ENCODE peak calls at places on chromosome 17, in four cellular contexts. C is adrenal gland; Q is CD8-positive, alpha-beta T cell; P is GM23248. G is an unnamed sample. For H3K27me3, the result is how much of the 10 kb centered on the place peaks cover.

GRCh38 chr17:6420173-6420641 is 14.7 kb downstream of the AIPL1 start:
- DNase-seq in Q (no peak), C (no peak), P (peak), G (no peak)

GRCh38 chr17:31392856-31393748 is 1.6 kb downstream of the RAB11FIP4 start:
- DNase-seq in P (no peak), Q (no peak), C (no peak), G (no peak)

GRCh38 chr17:34713687-34714086 is 134.3 kb downstream of the TMEM132E start:
- DNase-seq in C (no peak), P (no peak), Q (no peak), G (no peak)

GRCh38 chr17:50152736-50153135 is 2.3 kb upstream of the PPP1R9B start:
- DNase-seq in C (no peak), P (no peak), Q (no peak), G (no peak)

GRCh38 chr17:4487820-4488716 is 10.6 kb upstream of the SPNS2 start:
- DNase-seq in P (no peak), Q (no peak), C (no peak), G (no peak)

GRCh38 chr17:31787857-31788570 is 71.0 kb downstream of the COPRS start:
- DNase-seq in C (peak), Q (no peak), P (peak), G (peak)

GRCh38 chr17:6574689-6575595 is 18.6 kb upstream of the PITPNM3 start:
- DNase-seq in C (peak), P (peak), Q (no peak), G (peak)

GRCh38 chr17:57889892-57890856 is 40.3 kb upstream of the MRPS23 start:
- DNase-seq in C (peak), Q (no peak), P (peak), G (peak)

GRCh38 chr17:55175788-55176425 is 88.9 kb upstream of the HLF start:
- DNase-seq in Q (no peak), C (no peak), P (no peak), G (no peak)

GRCh38 chr17:17523001-17523713 is 27.0 kb upstream of the RASD1 start:
- DNase-seq in Q (no peak), P (no peak), C (no peak), G (no peak)

GRCh38 chr17:29125651-29126050 is 54.5 kb downstream of the MYO18A start:
- DNase-seq in P (no peak), C (no peak), Q (no peak), G (no peak)

GRCh38 chr17:9907883-9908648 is 3.0 kb upstream of the RCVRN start:
- DNase-seq in Q (no peak), C (no peak), P (no peak), G (no peak)

GRCh38 chr17:70173646-70174045 is 4.3 kb downstream of the KCNJ2 start:
- DNase-seq in P (no peak), Q (no peak), C (no peak), G (no peak)

GRCh38 chr17:47810200-47810821 is 11.3 kb downstream of the OSBPL7 start:
- DNase-seq in C (peak), Q (no peak), P (peak), G (peak)

GRCh38 chr17:29726721-29727252 is 104.1 kb upstream of the CORO6 start:
- DNase-seq in P (peak), Q (no peak), C (no peak), G (peak)

GRCh38 chr17:64459284-64459747 is 10.4 kb downstream of the MILR1 start:
- DNase-seq in C (no peak), P (peak), Q (no peak), G (peak)

GRCh38 chr17:36611345-36612072 is 10.1 kb downstream of the MRM1 start:
- DNase-seq in Q (no peak), C (peak), P (peak), G (peak)

GRCh38 chr17:33981713-33982601 is 273.1 kb upstream of the CCL2 start:
- DNase-seq in P (no peak), Q (no peak), C (no peak), G (no peak)

GRCh38 chr17:73437826-73438225 is 126.0 kb upstream of the CDC42EP4 start:
- DNase-seq in Q (no peak), P (no peak), C (no peak), G (no peak)

GRCh38 chr17:866568-867087 is 84.5 kb downstream of the MRM3 start:
- DNase-seq in P (no peak), Q (no peak), C (no peak), G (no peak)

GRCh38 chr17:35314415-35315216 is 58.8 kb downstream of the SLFN11 start:
- DNase-seq in P (peak), C (no peak), Q (no peak), G (no peak)

GRCh38 chr17:61816538-61816937 is 46.8 kb downstream of the BRIP1 start:
- DNase-seq in P (peak), Q (no peak), C (no peak), G (no peak)

GRCh38 chr17:40344321-40345160 is 20.0 kb downstream of the GJD3 start:
- DNase-seq in Q (no peak), C (peak), P (peak), G (no peak)

GRCh38 chr17:40251576-40251975 is 32.5 kb downstream of the WIPF2 start:
- DNase-seq in C (peak), Q (no peak), P (peak), G (peak)

GRCh38 chr17:63702223-63702577 is 2.3 kb upstream of the LIMD2 start:
- DNase-seq in C (no peak), Q (no peak), P (no peak), G (no peak)

GRCh38 chr17:60559659-60559994 is 33.6 kb upstream of the APPBP2 start:
- DNase-seq in C (no peak), Q (no peak), P (no peak), G (no peak)

GRCh38 chr17:50583636-50584035 is 23.1 kb downstream of the CACNA1G start:
- DNase-seq in C (no peak), Q (no peak), P (no peak), G (no peak)

GRCh38 chr17:50817142-50817751 is 18.1 kb upstream of the WFIKKN2 start:
- DNase-seq in Q (peak), P (peak), C (peak), G (peak)

GRCh38 chr17:46971647-46972300 is 7.3 kb downstream of the RPRML start:
- DNase-seq in Q (no peak), C (no peak), P (no peak), G (no peak)

GRCh38 chr17:49361129-49361901 is 735 bp downstream of the ZNF652 start:
- DNase-seq in P (peak), Q (peak), C (peak), G (peak)

GRCh38 chr17:83109386-83109785 is 30.0 kb downstream of the METRNL start:
- DNase-seq in P (no peak), Q (no peak), C (no peak), G (no peak)

GRCh38 chr17:61984826-61985225 is 57.0 kb upstream of the INTS2 start:
- DNase-seq in Q (no peak), C (no peak), P (no peak), G (no peak)

GRCh38 chr17:53490447-53490968 is 332.2 kb upstream of the KIF2B start:
- DNase-seq in C (no peak), P (no peak), Q (no peak), G (no peak)

GRCh38 chr17:73308017-73308823 is 3.6 kb downstream of the CDC42EP4 start:
- DNase-seq in P (peak), Q (no peak), C (peak), G (peak)

DNA sequence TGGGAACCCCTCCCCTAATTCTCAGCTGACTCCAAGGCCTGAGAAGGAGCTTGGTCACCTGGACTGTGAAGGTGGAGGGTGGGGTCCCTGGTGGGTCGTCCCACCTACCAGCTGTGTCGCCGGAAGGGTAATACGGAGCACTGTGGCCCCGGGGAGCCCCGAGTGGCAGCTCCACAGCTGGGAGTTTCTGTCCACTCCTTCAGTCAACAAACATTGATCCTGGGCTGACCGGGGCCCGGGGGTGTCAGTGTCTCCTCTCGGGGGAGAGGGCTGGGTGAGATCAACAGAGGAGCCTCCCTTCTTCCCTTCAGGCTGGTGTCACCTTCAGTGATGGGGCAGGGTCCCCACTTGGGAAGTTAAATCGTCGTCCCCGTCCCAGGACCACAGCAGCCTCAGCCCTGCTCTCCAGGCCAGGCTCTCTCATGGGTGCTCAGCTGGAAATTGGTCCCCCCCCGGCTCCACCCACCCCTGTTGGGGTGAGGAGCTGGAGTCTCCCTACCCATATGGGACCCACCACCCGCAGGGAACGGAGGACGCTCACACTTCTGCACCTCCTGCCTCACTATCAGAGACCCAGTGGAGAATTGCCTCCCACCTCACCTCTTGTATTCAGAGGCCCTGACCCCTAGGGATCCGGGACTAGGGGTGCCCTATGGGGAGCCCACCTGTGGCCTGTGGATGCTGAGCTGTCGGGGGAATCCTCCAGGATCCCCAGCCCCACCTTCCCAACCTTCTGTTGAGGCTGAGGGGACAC is 1.9 kb downstream of the GCGR start:
- DNase-seq in P (no peak), Q (no peak), C (no peak), G (no peak)
- H3K27me3 ChIP-seq in P (half or more), Q (under half), C (under half), G (half or more)

DNA sequence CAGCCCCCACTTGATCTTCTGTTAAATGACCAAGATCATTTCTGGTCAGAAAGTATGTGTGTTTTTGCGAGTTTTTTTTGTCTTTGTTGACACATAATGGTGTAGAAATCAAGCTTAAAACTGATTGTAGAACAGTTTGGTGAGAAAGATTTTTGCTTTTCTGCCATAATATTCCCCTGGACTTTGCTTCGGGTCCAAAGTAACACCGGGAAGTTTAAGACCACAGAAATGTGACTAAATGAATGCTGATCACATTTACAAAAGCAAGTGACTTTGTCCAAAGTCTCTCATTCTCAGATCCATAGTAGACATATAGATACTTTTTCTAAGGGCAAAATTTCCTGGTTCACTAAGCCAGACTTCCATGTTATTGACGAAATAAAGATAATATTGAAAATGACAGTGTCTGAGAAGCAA is 2.6 kb downstream of the FAM20A start:
- DNase-seq in C (no peak), Q (no peak), P (no peak), G (no peak)
- H3K4me3 ChIP-seq in C (no peak), Q (no peak), P (peak), G (no peak)

DNA sequence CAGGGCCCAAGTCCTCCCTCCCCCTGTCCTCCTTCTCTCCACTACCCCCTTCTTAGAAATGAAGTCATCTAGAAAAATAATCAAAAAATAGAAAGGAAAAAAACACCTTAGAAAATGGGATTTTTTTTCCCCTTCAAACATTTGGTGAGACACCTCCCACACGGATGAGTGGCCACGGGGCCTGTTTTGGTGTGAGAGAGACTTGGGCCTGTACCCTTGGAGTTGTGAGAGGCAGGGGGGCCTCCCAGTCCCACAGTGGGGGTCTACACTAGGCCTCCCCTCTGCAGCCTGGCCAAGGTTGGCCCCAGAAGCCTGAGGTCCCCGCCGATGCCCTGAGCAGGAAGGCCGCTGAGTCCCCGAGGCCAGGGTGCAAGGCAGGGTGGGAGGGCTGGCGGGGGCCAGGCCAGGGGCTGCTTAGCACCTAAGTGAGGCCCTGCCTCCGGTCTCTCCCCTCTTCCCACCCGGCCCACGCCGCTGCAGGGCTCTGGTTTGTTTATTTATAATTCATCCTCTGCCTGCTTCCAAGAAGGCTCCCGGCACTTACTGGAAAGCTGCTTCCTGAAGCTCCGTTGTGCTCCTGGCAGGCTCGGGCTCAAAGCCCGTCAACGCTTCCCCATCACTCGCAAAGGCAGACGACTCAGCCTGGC is 26.4 kb downstream of the NPTX1 start:
- DNase-seq in C (no peak), P (no peak), Q (no peak), G (peak)
- H3K27me3 ChIP-seq in C (under half), P (under half), Q (under half), G (under half)

DNA sequence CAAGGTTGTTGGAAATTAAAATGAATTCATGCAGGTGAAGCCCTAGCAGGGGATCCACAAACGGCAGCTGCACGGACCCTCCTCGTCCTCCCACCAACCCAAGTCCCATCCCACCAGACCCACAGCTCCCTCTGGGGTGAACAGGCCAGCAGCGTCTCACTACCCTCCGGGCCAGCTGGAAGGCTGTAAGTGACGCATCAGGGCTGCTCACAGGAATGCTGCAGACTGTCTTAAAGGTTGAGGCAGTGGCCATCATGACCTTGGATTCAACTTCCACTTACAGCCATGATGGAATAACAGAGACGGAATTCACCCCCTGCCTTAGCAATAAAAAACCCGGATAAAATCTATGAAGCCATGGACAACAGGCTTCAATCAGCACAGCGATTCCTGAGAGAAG is 10.7 kb downstream of the FAM83G start:
- DNase-seq in P (no peak), Q (no peak), C (no peak), G (no peak)
- H3K4me3 ChIP-seq in P (no peak), Q (no peak), C (no peak), G (no peak)

GRCh38 chr17:45936610-45937009 is 42.3 kb downstream of the MAPT start:
- DNase-seq in C (no peak), Q (no peak), P (no peak), G (no peak)

GRCh38 chr17:45940293-45940692 is 45.9 kb downstream of the MAPT start:
- DNase-seq in C (no peak), P (no peak), Q (no peak), G (no peak)

GRCh38 chr17:45940826-45941225 is 46.5 kb downstream of the MAPT start:
- DNase-seq in P (no peak), Q (no peak), C (no peak), G (no peak)

GRCh38 chr17:45941395-45941794 is 47.0 kb downstream of the MAPT start:
- DNase-seq in Q (no peak), P (no peak), C (no peak), G (no peak)

GRCh38 chr17:45939398-45939797 is 45.0 kb downstream of the MAPT start:
- DNase-seq in C (no peak), Q (no peak), P (no peak), G (no peak)
- H3K27me3 ChIP-seq in C (under half), Q (under half), P (under half), G (under half)

GRCh38 chr17:75692976-75693375 is 25.8 kb downstream of the SAP30BP start:
- DNase-seq in Q (no peak), P (peak), C (no peak), G (no peak)
- H3K4me3 ChIP-seq in Q (no peak), P (peak), C (no peak), G (no peak)

DNA sequence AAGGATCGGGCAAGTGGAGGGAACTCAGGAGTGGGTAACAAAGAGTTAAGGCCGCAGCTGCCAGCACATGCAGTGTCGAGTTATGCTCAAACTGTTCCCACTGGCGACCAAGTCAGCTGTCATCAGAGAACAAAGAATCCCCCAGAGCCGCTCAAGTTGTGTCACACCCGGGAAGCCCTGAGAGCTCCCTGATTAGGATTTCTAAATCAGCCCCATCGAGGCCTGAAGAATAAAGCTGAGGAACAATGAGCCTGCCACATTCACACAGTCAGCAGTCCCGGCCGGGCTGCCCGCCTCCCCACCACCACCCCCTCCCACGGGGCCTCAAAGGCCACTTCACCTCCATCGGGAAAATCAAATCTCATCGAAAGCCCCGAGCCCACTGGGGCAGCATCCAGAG is 84.5 kb downstream of the SOX9 start:
- DNase-seq in P (no peak), Q (no peak), C (no peak), G (no peak)
- H3K27me3 ChIP-seq in P (under half), Q (under half), C (under half), G (under half)

GRCh38 chr17:27893834-27894503 is 804 bp upstream of the LYRM9 start:
- DNase-seq in P (peak), Q (no peak), C (no peak), G (no peak)
- H3K4me3 ChIP-seq in P (no peak), Q (no peak), C (no peak), G (peak)

DNA sequence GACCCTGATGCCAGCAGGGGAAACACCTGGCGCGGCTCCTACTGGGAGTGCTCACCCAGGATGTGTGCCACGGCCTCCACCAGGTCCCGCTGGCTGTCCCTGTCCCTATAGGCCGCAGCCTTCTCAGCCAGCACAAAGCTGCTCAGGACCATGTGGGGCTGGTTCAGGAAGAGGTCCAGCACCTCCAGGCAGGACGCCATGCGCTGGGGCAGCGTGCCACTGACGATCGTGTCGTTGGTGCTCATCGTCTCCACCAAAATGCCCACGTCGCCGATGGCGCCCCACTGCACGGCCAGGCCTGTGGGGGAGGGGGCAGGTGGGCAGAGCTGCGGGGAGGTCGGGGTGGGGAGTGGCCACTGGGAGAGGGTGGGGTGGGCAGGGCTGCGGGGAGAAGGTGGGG is 15.9 kb upstream of the DUS1L start:
- DNase-seq in P (no peak), Q (no peak), C (no peak), G (no peak)
- H3K27me3 ChIP-seq in P (under half), Q (under half), C (under half), G (under half)

DNA sequence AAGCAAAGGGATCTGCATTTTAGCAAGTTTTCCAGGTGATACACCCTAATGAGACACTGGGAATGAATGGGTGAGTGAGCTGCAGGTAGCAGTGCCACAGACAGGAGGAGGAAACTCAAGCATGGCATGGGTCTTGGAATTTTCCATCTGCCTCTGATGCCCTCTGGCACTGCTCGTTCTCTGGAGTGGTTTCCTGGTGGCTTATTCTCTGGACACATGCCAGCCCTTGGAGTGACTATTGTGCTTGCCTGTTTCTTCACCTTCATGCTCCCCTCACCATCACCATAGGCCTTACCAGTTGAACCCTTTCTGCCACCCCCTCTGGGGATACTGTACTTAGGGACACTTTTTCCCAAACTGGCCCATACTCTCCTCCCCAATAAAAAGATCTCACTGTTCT is 1.6 kb downstream of the COASY start:
- DNase-seq in Q (no peak), P (peak), C (peak), G (no peak)
- H3K4me3 ChIP-seq in Q (no peak), P (peak), C (no peak), G (peak)